ENCODE peak calls at places on chromosomes 13 and 19, in eight cellular contexts. One of them, this sample, is unnamed.

GRCh38 chr13:28306325-28306724 is 168.0 kb downstream of the PAN3 start:
- DNase-seq in BJ: no peak
- DNase-seq in right atrium auricular region: no peak
- DNase-seq in choroid plexus epithelial cell: no peak
- DNase-seq in thoracic aorta: no peak
- DNase-seq in PC-3: no peak
- DNase-seq in brain microvascular endothelial cell: no peak
- DNase-seq in heart right ventricle: no peak
- DNase-seq in this sample: no peak

GRCh38 chr19:19670070-19670551 is 1.5 kb downstream of the ZNF101 start:
- DNase-seq in right atrium auricular region: no peak
- DNase-seq in brain microvascular endothelial cell: no peak
- DNase-seq in PC-3: no peak
- DNase-seq in choroid plexus epithelial cell: no peak
- DNase-seq in heart right ventricle: no peak
- DNase-seq in BJ: no peak
- DNase-seq in thoracic aorta: no peak
- DNase-seq in this sample: no peak

GRCh38 chr13:31234729-31235128 is 35.0 kb downstream of the B3GLCT start:
- DNase-seq in PC-3: peak; percentile 14
- DNase-seq in brain microvascular endothelial cell: no peak
- DNase-seq in thoracic aorta: no peak
- DNase-seq in choroid plexus epithelial cell: peak; percentile 41
- DNase-seq in heart right ventricle: no peak
- DNase-seq in right atrium auricular region: no peak
- DNase-seq in BJ: no peak
- DNase-seq in this sample: no peak

GRCh38 chr19:14509382-14509781 is 8.8 kb downstream of the DNAJB1 start:
- DNase-seq in thoracic aorta: no peak
- DNase-seq in choroid plexus epithelial cell: no peak
- DNase-seq in right atrium auricular region: no peak
- DNase-seq in brain microvascular endothelial cell: no peak
- DNase-seq in BJ: no peak
- DNase-seq in PC-3: no peak
- DNase-seq in heart right ventricle: no peak
- DNase-seq in this sample: no peak

GRCh38 chr13:36074659-36075058 is 56.5 kb downstream of the DCLK1 start:
- DNase-seq in right atrium auricular region: no peak
- DNase-seq in thoracic aorta: no peak
- DNase-seq in BJ: no peak
- DNase-seq in PC-3: no peak
- DNase-seq in choroid plexus epithelial cell: no peak
- DNase-seq in brain microvascular endothelial cell: no peak
- DNase-seq in heart right ventricle: no peak
- DNase-seq in this sample: peak; percentile 29

GRCh38 chr19:3110126-3110825 is 16.1 kb downstream of the GNA11 start:
- DNase-seq in BJ: no peak
- DNase-seq in right atrium auricular region: no peak
- DNase-seq in choroid plexus epithelial cell: no peak
- DNase-seq in PC-3: no peak
- DNase-seq in brain microvascular endothelial cell: no peak
- DNase-seq in thoracic aorta: no peak
- DNase-seq in heart right ventricle: no peak
- DNase-seq in this sample: no peak

GRCh38 chr19:44820648-44821609 is 12.0 kb downstream of the BCAM start:
- DNase-seq in brain microvascular endothelial cell: peak; percentile 20
- DNase-seq in BJ: no peak
- DNase-seq in thoracic aorta: peak; percentile 58
- DNase-seq in PC-3: no peak
- DNase-seq in right atrium auricular region: peak; percentile 70
- DNase-seq in choroid plexus epithelial cell: no peak
- DNase-seq in heart right ventricle: peak; percentile 88
- DNase-seq in this sample: no peak

GRCh38 chr19:19113040-19113541 is 25.2 kb downstream of the TMEM161A start:
- DNase-seq in thoracic aorta: no peak
- DNase-seq in BJ: no peak
- DNase-seq in choroid plexus epithelial cell: peak; percentile 79
- DNase-seq in heart right ventricle: no peak
- DNase-seq in PC-3: peak; percentile 36
- DNase-seq in brain microvascular endothelial cell: peak; percentile 56
- DNase-seq in right atrium auricular region: no peak
- DNase-seq in this sample: peak; percentile 31

GRCh38 chr19:36745870-36746269 is 26.7 kb downstream of the ZNF850 start:
- DNase-seq in PC-3: no peak
- DNase-seq in BJ: no peak
- DNase-seq in thoracic aorta: no peak
- DNase-seq in choroid plexus epithelial cell: no peak
- DNase-seq in brain microvascular endothelial cell: no peak
- DNase-seq in heart right ventricle: no peak
- DNase-seq in right atrium auricular region: no peak
- DNase-seq in this sample: no peak

GRCh38 chr13:33236021-33236420 is 49.5 kb downstream of the STARD13 start:
- DNase-seq in PC-3: peak; percentile 85
- DNase-seq in choroid plexus epithelial cell: peak; percentile 74
- DNase-seq in BJ: peak; percentile 63
- DNase-seq in thoracic aorta: no peak
- DNase-seq in heart right ventricle: no peak
- DNase-seq in brain microvascular endothelial cell: peak; percentile 62
- DNase-seq in right atrium auricular region: no peak
- DNase-seq in this sample: peak; percentile 70

DNA sequence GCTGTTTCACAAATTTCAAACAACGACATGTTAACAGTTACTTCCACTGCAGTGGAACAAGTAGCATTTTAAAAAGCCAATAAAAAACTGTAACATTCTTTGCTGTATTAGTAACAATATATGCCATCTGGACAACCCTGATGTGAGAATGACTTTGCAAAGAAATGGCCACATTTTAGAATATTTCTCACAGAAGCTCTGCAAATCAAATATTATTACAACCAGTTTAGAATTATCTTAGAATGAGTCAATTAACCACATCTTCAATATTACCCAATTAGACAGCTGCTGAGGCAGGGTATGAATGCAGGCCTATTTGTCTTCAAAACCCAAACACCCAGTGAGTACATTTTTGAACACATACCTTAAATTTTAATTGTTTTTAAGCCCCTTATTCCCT is 3.2 kb downstream of the ZNF699 start:
- DNase-seq in PC-3: peak; percentile 94
- DNase-seq in heart right ventricle: no peak
- DNase-seq in thoracic aorta: no peak
- DNase-seq in BJ: peak; percentile 77
- DNase-seq in choroid plexus epithelial cell: peak; percentile 79
- DNase-seq in brain microvascular endothelial cell: peak; percentile 72
- DNase-seq in right atrium auricular region: no peak
- DNase-seq in this sample: peak; percentile 85
- H3K4me3 ChIP-seq in PC-3: peak overlapping the region; percentile 97
- H3K4me3 ChIP-seq in heart right ventricle: no peak overlapping the region
- H3K4me3 ChIP-seq in thoracic aorta: no peak overlapping the region
- H3K4me3 ChIP-seq in BJ: no peak overlapping the region
- H3K4me3 ChIP-seq in choroid plexus epithelial cell: no peak overlapping the region
- H3K4me3 ChIP-seq in brain microvascular endothelial cell: no peak overlapping the region
- H3K4me3 ChIP-seq in right atrium auricular region: no peak overlapping the region
- H3K4me3 ChIP-seq in this sample: no peak overlapping the region

DNA sequence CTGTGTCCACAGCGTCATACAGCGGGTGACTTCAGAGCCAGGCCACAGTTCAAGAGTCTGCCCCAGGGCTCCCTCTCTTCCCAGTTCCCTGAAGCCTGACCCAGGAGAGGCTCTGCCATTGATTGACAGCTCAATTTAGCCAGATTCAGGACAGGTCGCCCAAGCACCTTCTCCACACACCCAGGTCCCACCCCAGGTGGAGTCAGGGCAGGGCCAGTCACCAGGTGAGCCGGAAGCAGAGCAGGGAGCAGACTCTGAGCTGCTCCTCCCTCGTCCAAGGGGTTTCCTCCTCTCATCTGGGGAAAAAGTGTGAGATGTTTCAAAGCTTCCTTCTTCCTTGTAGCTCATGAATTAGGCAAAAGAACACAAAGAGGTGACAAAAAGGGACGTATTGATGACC is 5.6 kb downstream of the CEACAM7 start:
- DNase-seq in thoracic aorta: no peak
- DNase-seq in choroid plexus epithelial cell: no peak
- DNase-seq in right atrium auricular region: no peak
- DNase-seq in brain microvascular endothelial cell: no peak
- DNase-seq in PC-3: no peak
- DNase-seq in heart right ventricle: no peak
- DNase-seq in BJ: no peak
- DNase-seq in this sample: no peak
- H3K4me3 ChIP-seq in thoracic aorta: no peak overlapping the region
- H3K4me3 ChIP-seq in choroid plexus epithelial cell: no peak overlapping the region
- H3K4me3 ChIP-seq in right atrium auricular region: no peak overlapping the region
- H3K4me3 ChIP-seq in brain microvascular endothelial cell: no peak overlapping the region
- H3K4me3 ChIP-seq in PC-3: no peak overlapping the region
- H3K4me3 ChIP-seq in heart right ventricle: no peak overlapping the region
- H3K4me3 ChIP-seq in BJ: no peak overlapping the region
- H3K4me3 ChIP-seq in this sample: no peak overlapping the region

GRCh38 chr13:91400094-91400462 is 1.7 kb downstream of the GPC5 start:
- DNase-seq in thoracic aorta: no peak
- DNase-seq in BJ: no peak
- DNase-seq in right atrium auricular region: no peak
- DNase-seq in brain microvascular endothelial cell: no peak
- DNase-seq in PC-3: no peak
- DNase-seq in choroid plexus epithelial cell: no peak
- DNase-seq in heart right ventricle: no peak
- DNase-seq in this sample: no peak

GRCh38 chr13:91397595-91397994 is 826 bp upstream of the GPC5 start:
- DNase-seq in brain microvascular endothelial cell: no peak
- DNase-seq in PC-3: no peak
- DNase-seq in heart right ventricle: no peak
- DNase-seq in right atrium auricular region: no peak
- DNase-seq in BJ: no peak
- DNase-seq in choroid plexus epithelial cell: no peak
- DNase-seq in thoracic aorta: no peak
- DNase-seq in this sample: no peak

GRCh38 chr13:91401916-91402315 is 3.5 kb downstream of the GPC5 start:
- DNase-seq in heart right ventricle: no peak
- DNase-seq in right atrium auricular region: no peak
- DNase-seq in brain microvascular endothelial cell: no peak
- DNase-seq in PC-3: no peak
- DNase-seq in thoracic aorta: no peak
- DNase-seq in BJ: no peak
- DNase-seq in choroid plexus epithelial cell: no peak
- DNase-seq in this sample: no peak

GRCh38 chr13:91398413-91399188 is at the start of gene GPC5:
- DNase-seq in thoracic aorta: peak; percentile 4
- DNase-seq in PC-3: peak; percentile 57
- DNase-seq in choroid plexus epithelial cell: peak; percentile 43
- DNase-seq in right atrium auricular region: peak; percentile 72
- DNase-seq in brain microvascular endothelial cell: peak; percentile 45
- DNase-seq in heart right ventricle: peak; percentile 48
- DNase-seq in BJ: no peak
- DNase-seq in this sample: peak; percentile 45

DNA sequence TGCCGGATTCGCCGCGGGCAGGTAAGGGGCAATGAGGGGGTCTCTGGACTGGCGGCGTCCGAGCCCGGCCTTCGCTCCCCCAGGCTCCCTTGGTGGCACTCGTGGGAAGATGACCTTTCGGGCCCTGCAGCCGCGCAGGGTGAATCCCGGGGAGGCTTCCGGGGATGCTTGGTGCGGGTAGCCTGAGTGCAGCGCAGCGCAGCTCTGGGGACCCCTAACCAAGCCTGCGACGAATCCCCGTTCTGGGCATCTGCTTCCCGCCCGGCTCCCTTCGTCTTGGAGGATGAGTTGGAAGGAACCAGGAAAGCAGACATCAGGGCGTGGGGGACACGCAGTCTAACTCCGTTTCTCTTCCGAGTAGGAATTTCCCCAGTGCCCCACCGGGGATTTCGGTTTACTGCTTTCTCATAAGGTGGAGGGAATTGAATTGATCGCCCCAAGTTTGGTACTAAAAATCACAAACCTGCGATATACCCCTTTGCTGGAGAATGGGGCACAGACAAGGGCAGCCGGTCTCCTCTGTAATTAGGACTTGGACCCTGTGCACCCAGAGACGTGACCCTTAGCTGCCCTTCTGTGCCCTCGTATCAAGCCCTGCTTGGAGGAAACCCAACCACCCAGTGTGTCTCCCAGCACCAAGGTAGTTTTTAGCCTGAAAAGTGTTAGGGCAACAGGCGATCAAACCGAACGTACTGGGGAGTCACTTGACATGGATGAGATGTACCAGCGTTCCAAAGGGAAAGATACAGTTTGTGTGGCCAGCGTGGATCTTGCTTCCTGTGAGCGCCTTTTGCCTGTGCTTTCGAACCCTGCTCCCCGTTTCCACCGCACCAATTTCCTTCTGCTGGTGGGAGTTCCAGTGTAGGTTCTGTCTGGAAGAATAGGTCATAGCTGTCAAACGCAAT is 1.0 kb downstream of the GPC5 start:
- DNase-seq in PC-3: no peak
- DNase-seq in thoracic aorta: no peak
- DNase-seq in BJ: no peak
- DNase-seq in right atrium auricular region: no peak
- DNase-seq in brain microvascular endothelial cell: no peak
- DNase-seq in choroid plexus epithelial cell: no peak
- DNase-seq in heart right ventricle: no peak
- DNase-seq in this sample: no peak
- H3K4me3 ChIP-seq in PC-3: peak overlapping the region; percentile 65
- H3K4me3 ChIP-seq in thoracic aorta: peak overlapping the region; percentile 76
- H3K4me3 ChIP-seq in BJ: no peak overlapping the region
- H3K4me3 ChIP-seq in right atrium auricular region: peak overlapping the region; percentile 30
- H3K4me3 ChIP-seq in brain microvascular endothelial cell: peak overlapping the region; percentile 61
- H3K4me3 ChIP-seq in choroid plexus epithelial cell: no peak overlapping the region
- H3K4me3 ChIP-seq in heart right ventricle: peak overlapping the region; percentile 54
- H3K4me3 ChIP-seq in this sample: peak overlapping the region; percentile 51

GRCh38 chr19:48896191-48896720 is 2.3 kb downstream of the TULP2 start:
- DNase-seq in choroid plexus epithelial cell: peak; percentile 58
- DNase-seq in PC-3: no peak
- DNase-seq in heart right ventricle: peak; percentile 68
- DNase-seq in brain microvascular endothelial cell: no peak
- DNase-seq in right atrium auricular region: peak; percentile 68
- DNase-seq in BJ: no peak
- DNase-seq in thoracic aorta: no peak
- DNase-seq in this sample: peak; percentile 24
- H3K4me3 ChIP-seq in choroid plexus epithelial cell: peak overlapping the region; percentile 48
- H3K4me3 ChIP-seq in PC-3: no peak overlapping the region
- H3K4me3 ChIP-seq in heart right ventricle: peak overlapping the region; percentile 54
- H3K4me3 ChIP-seq in brain microvascular endothelial cell: peak overlapping the region; percentile 36
- H3K4me3 ChIP-seq in right atrium auricular region: peak overlapping the region; percentile 37
- H3K4me3 ChIP-seq in BJ: peak overlapping the region; percentile 33
- H3K4me3 ChIP-seq in thoracic aorta: peak overlapping the region; percentile 72
- H3K4me3 ChIP-seq in this sample: peak overlapping the region; percentile 27